ENCODE peak calls at places on chromosomes 2 and 18, in five cellular contexts. X, T, F, Q and U are unnamed samples. For H3K36me3, the result is how much of the 10 kb centered on the place peaks cover.

GRCh38 chr2:38615237-38615636 is 12.5 kb upstream of the HNRNPLL start:
- DNase-seq in Q (peak), F (peak), T (peak), X (no peak), U (no peak)

GRCh38 chr2:99365661-99366060 is 28.5 kb downstream of the EIF5B start:
- DNase-seq in F (no peak), Q (peak), X (no peak), T (peak), U (no peak)

GRCh38 chr2:172704072-172704936 is 31.3 kb upstream of the RAPGEF4 start:
- DNase-seq in Q (peak), X (no peak), F (peak), T (no peak), U (no peak)

GRCh38 chr2:24852026-24852425 is 58.8 kb downstream of the CENPO start:
- DNase-seq in Q (no peak), X (no peak), T (no peak), F (no peak), U (no peak)

GRCh38 chr2:239871481-239872435 is 153.4 kb downstream of the NDUFA10 start:
- DNase-seq in Q (no peak), X (no peak), T (no peak), F (no peak), U (no peak)

GRCh38 chr2:38037757-38038615 is 38.0 kb downstream of the CYP1B1 start:
- DNase-seq in F (peak), T (peak), X (no peak), Q (peak), U (peak)

GRCh38 chr2:159133795-159134194 is 152.7 kb downstream of the WDSUB1 start:
- DNase-seq in T (no peak), F (peak), Q (peak), X (no peak), U (peak)

GRCh38 chr2:186883666-186884065 is 34.7 kb upstream of the ZSWIM2 start:
- DNase-seq in Q (no peak), F (no peak), T (no peak), X (no peak), U (no peak)

GRCh38 chr2:66602341-66602740 is 167.4 kb downstream of the MEIS1 start:
- DNase-seq in X (no peak), T (no peak), Q (no peak), F (peak), U (no peak)

GRCh38 chr18:38801640-38802039 is 1236.0 kb upstream of the CELF4 start:
- DNase-seq in T (no peak), F (no peak), X (no peak), Q (no peak), U (no peak)

GRCh38 chr2:76447294-76447693 is 736.6 kb upstream of the GCFC2 start:
- DNase-seq in T (no peak), X (no peak), F (no peak), Q (no peak), U (no peak)

GRCh38 chr2:74366036-74366435 is 14.1 kb downstream of the DCTN1 start:
- DNase-seq in T (no peak), X (no peak), Q (no peak), F (no peak), U (no peak)
- H3K36me3 ChIP-seq in T (under half), X (half or more), Q (half or more), F (half or more), U (half or more)

DNA sequence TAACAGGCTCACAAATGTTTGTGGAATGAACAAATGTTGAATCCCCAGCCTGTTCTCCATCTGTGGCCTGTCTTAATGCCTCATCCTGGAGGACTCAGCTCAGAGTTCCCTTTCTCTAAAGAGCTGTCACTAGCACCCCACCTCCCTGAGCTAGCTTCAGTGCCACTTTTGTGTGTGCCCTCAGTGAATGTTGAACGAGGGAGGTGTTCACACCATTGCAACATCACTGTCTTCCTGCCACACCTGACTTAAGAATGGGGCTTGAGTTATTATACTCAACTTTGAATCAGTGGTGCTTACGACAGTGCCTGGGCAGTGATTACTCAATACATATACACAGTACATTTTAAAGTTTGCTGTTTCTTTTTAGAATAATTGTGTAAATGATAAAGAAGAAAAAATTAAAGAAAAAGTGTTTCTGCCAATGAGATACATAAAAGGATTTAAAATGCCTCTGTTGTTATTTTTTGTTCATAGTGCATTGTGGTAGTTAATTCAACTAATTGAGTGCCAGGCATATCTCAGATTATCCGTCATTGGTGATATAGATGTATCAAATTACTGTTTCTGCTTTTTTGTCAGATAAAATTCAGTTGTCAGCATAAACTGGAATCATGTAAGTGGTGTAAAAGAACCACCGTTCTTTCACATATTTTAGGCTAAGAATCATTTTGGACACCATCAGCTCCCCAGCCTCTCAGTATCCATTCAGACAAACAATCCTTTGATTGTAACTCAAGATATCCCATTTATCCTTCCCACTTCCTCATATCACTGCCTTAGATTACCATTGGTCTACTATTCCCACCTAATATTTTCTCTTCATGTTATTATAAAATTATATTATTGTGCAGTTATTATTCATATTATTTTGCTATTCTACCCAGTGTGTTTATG is 304.7 kb downstream of the PTPRM start:
- DNase-seq in F (peak), T (no peak), X (no peak), Q (peak), U (no peak)
- H3K9ac ChIP-seq in F (peak), T (no peak), X (no peak), Q (no peak), U (no peak)

GRCh38 chr2:26639685-26640240 is 1.4 kb downstream of the CIB4 start:
- DNase-seq in F (no peak), X (no peak), T (no peak), Q (no peak), U (no peak)

GRCh38 chr2:26635401-26635800 is 5.8 kb downstream of the CIB4 start:
- DNase-seq in F (no peak), Q (no peak), T (no peak), X (no peak), U (no peak)

GRCh38 chr2:26640331-26640745 is 828 bp downstream of the CIB4 start:
- DNase-seq in F (peak), T (peak), Q (peak), X (no peak), U (no peak)

GRCh38 chr2:26636935-26637334 is 4.2 kb downstream of the CIB4 start:
- DNase-seq in F (no peak), T (no peak), Q (no peak), X (no peak), U (no peak)

DNA sequence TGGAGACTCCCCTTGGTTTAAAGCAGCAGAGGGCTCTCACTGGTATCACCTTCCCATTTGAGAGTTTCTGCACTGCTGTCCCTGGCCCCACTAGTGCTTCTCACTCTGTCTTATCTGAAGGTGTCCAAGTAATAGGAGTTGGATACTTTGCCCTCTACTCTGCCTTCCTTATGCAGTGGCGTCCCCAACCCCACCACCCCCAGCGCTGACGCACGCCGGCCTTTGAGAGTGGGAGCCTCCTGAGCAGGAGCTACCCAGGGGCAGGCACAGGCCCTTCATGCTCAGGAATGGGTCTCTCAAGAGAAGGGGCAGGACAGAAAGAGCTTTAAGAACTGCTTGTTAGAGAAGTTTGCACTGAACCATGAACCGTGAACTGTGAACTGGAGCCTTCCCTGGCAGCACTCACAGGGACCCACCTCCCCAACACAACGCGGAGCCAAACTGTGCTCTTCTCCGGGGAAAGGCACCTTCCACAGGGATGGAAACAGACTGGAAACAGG is 3.3 kb downstream of the CIB4 start:
- DNase-seq in T (no peak), F (no peak), Q (no peak), X (no peak), U (no peak)
- H3K36me3 ChIP-seq in T (under half), F (under half), Q (under half), X (under half), U (under half)

GRCh38 chr18:10128906-10129305 is 215.1 kb downstream of the VAPA start:
- DNase-seq in F (no peak), Q (no peak), T (no peak), X (no peak), U (no peak)

GRCh38 chr18:10131783-10132381 is 218.1 kb downstream of the VAPA start:
- DNase-seq in Q (no peak), T (peak), X (no peak), F (no peak), U (no peak)

GRCh38 chr18:10130626-10131025 is 216.8 kb downstream of the VAPA start:
- DNase-seq in X (no peak), T (no peak), F (no peak), Q (no peak), U (no peak)

GRCh38 chr18:10133516-10133915 is 219.7 kb downstream of the VAPA start:
- DNase-seq in X (no peak), F (no peak), Q (no peak), T (no peak), U (no peak)

DNA sequence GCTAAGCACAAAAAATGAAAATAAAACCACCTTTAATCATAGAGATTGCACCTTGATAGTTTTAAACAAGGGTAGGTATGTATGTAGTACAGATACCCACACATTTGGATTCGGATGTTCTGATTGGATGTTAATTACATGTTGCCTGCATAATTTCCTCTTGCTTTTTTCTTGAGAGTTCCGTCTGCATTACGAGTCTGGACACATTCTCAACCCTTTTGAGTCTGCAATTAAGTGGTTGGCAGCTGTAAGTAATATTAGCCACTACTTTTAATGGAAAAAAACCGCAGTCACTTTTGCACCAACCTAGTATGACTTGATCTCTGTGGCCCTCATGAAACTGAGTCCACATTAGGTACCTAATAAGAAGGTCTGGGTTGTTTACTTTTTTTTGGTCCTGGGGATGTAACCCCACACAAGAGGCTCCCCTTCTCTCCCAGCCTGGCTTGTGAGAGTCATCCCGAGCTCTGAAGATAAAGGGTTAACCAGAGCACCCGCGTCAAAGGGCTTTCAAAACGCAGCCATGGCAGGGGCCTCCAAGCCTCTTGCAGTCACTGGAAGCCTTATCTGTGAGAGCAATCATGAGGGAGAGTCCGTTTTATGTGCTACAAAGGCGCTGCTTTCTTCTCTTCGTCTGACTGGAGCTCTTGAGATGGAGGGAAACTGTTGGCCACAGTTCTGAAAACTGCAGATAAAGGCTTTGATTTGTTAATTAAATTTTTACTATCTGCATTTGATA is 217.4 kb downstream of the VAPA start:
- DNase-seq in Q (no peak), F (no peak), X (no peak), T (no peak), U (no peak)
- H3K9ac ChIP-seq in Q (no peak), F (no peak), X (no peak), T (no peak), U (no peak)

GRCh38 chr2:241248289-241248688 is 59.8 kb downstream of the ANO7 start:
- DNase-seq in X (no peak), Q (no peak), T (no peak), F (no peak), U (no peak)
- H3K36me3 ChIP-seq in X (half or more), Q (half or more), T (under half), F (half or more), U (half or more)

DNA sequence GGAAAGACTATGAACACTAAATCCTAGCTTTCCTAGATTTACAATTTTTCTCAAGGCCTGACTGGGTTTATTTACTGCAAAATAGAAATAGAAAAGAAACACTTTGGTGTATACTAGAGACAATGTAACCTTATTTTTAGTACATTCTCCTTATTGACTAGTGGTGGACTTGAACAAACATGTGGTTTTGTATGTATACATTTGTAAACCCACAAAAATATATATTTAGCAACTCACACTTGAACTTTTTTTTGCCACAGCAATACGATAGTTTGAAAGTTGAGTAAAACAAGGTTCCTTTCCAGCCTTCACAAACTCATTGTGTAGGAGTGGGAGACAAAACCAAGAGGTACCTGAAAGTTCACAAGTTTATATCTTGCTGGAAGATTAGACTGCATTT is 1633.4 kb upstream of the LRRTM1 start:
- DNase-seq in F (no peak), T (no peak), X (no peak), Q (no peak), U (no peak)
- H3K9ac ChIP-seq in F (no peak), T (no peak), X (no peak), Q (no peak), U (no peak)

GRCh38 chr2:69103495-69103894 is 90.5 kb downstream of the ANTXR1 start:
- DNase-seq in F (no peak), Q (no peak), T (no peak), X (no peak), U (no peak)
- H3K36me3 ChIP-seq in F (under half), Q (under half), T (under half), X (under half), U (under half)

GRCh38 chr18:12599543-12599942 is 58.4 kb downstream of the SPIRE1 start:
- DNase-seq in T (no peak), Q (no peak), F (no peak), X (no peak), U (no peak)

GRCh38 chr18:12595571-12596255 is 62.2 kb downstream of the SPIRE1 start:
- DNase-seq in F (no peak), T (no peak), Q (no peak), X (no peak), U (no peak)

GRCh38 chr18:12597775-12598174 is 60.1 kb downstream of the SPIRE1 start:
- DNase-seq in F (peak), Q (peak), X (no peak), T (peak), U (no peak)

GRCh38 chr18:12599966-12600365 is 57.9 kb downstream of the SPIRE1 start:
- DNase-seq in Q (peak), T (no peak), X (no peak), F (no peak), U (no peak)

DNA sequence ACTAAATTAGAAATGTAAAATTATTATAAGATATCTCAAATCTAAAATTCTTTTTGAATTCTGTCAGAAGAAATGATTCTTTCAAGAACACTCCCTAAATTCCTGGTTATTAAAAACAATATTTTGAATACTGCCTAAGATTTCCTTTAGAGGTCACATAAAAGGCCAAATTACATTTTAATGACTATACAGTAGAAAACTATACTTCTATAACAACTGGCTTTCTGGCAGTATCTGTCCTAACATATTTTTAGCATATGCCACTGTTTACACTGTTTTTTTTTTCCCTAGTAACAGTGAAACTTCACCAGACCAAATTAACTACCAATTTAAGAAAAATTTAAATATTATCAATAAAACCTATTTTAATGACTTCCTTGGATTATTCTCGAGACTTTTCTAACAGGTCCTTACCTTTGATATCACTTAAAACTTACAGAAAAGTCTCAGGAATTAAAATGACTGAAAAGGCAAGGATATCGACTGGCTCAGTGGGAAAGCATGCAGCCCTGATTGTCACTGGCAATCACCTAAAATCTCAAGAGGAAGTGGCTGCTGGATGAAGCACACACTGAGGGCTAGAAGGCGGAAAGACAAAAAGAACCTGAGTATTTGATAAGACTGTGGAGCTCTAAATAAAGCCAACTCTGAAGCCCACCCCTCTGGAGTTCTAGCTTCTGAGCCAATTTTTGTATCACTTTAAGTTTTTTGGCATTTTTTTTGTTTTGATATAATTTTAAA is 59.6 kb downstream of the SPIRE1 start:
- DNase-seq in Q (peak), T (peak), X (no peak), F (peak), U (no peak)
- H3K9ac ChIP-seq in Q (peak), T (no peak), X (no peak), F (no peak), U (no peak)